ENCODE peak calls at places on chromosomes 13 and 19, in four cellular contexts. K, D, H and E are unnamed samples.

GRCh38 chr13:101523732-101524131 is 71.3 kb downstream of the ITGBL1 start:
- DNase-seq in K (peak), D (peak), H (no peak), E (no peak)

GRCh38 chr13:45473627-45474026 is 8.9 kb downstream of the COG3 start:
- DNase-seq in K (no peak), D (no peak), H (no peak), E (peak)

GRCh38 chr19:10872551-10873107 is 1.3 kb downstream of the CARM1 start:
- DNase-seq in K (peak), D (no peak), H (peak), E (no peak)

GRCh38 chr13:28983661-28984060 is 163.5 kb downstream of the MTUS2 start:
- DNase-seq in K (no peak), D (no peak), H (no peak), E (no peak)

GRCh38 chr19:39587496-39587895 is 14.8 kb upstream of the LGALS13 start:
- DNase-seq in K (no peak), D (no peak), H (no peak), E (no peak)

GRCh38 chr13:90445179-90445578 is 902.3 kb upstream of the MIR17HG start:
- DNase-seq in K (peak), D (peak), H (no peak), E (peak)

GRCh38 chr13:24671367-24672117 is 8.7 kb upstream of the ATP12A start:
- DNase-seq in K (peak), D (peak), H (no peak), E (peak)

GRCh38 chr19:1433119-1434039 is 4.8 kb upstream of the RPS15 start:
- DNase-seq in K (no peak), D (no peak), H (no peak), E (no peak)

GRCh38 chr13:98278068-98278619 is 101.1 kb upstream of the RNF113B start:
- DNase-seq in K (no peak), D (no peak), H (no peak), E (no peak)

GRCh38 chr19:50695251-50696064 is 24.1 kb downstream of the SHANK1 start:
- DNase-seq in K (peak), D (no peak), H (no peak), E (no peak)

GRCh38 chr13:39565036-39565949 is 37.7 kb downstream of the LHFPL6 start:
- DNase-seq in K (peak), D (peak), H (no peak), E (peak)

GRCh38 chr13:40668335-40668734 is 1.9 kb upstream of the FOXO1 start:
- DNase-seq in K (no peak), D (no peak), H (peak), E (peak)

GRCh38 chr19:51904331-51905165 is at the start of gene ZNF649:
- DNase-seq in K (peak), D (peak), H (peak), E (peak)

GRCh38 chr19:1860821-1861598 is 2.4 kb downstream of the KLF16 start:
- DNase-seq in K (no peak), D (no peak), H (no peak), E (no peak)

GRCh38 chr13:39036212-39036611 is 1.7 kb downstream of the PROSER1 start:
- DNase-seq in K (peak), D (no peak), H (peak), E (peak)

GRCh38 chr19:46713781-46714522 is 3.0 kb downstream of the PRKD2 start:
- DNase-seq in K (peak), D (peak), H (peak), E (peak)

GRCh38 chr13:65111223-65111622 is 2118.9 kb downstream of the PCDH9 start:
- DNase-seq in K (no peak), D (no peak), H (no peak), E (no peak)

GRCh38 chr13:34469212-34469983 is 472.7 kb upstream of the NBEA start:
- DNase-seq in K (no peak), D (no peak), H (no peak), E (peak)

GRCh38 chr19:21608571-21608970 is 103.2 kb downstream of the ZNF429 start:
- DNase-seq in K (no peak), D (no peak), H (no peak), E (no peak)

GRCh38 chr13:110920038-110920437 is 5.2 kb upstream of the ANKRD10 start:
- DNase-seq in K (no peak), D (no peak), H (no peak), E (no peak)

GRCh38 chr19:30049844-30050667 is 108.0 kb downstream of the URI1 start:
- DNase-seq in K (no peak), D (no peak), H (no peak), E (peak)

GRCh38 chr13:90238433-90238832 is 1109.1 kb upstream of the MIR17HG start:
- DNase-seq in K (no peak), D (no peak), H (no peak), E (peak)

GRCh38 chr13:21894091-21894490 is 223.2 kb downstream of the FGF9 start:
- DNase-seq in K (no peak), D (no peak), H (no peak), E (no peak)

GRCh38 chr13:113652404-113653263 is 5.4 kb downstream of the ATP4B start:
- DNase-seq in K (no peak), D (no peak), H (no peak), E (no peak)

GRCh38 chr19:41241859-41242258 is 22.3 kb upstream of the HNRNPUL1 start:
- DNase-seq in K (no peak), D (no peak), H (no peak), E (no peak)

GRCh38 chr19:58091251-58091995 is 6.6 kb downstream of the ZSCAN18 start:
- DNase-seq in K (no peak), D (no peak), H (no peak), E (no peak)

GRCh38 chr19:49200238-49200862 is 42.8 kb downstream of the TRPM4 start:
- DNase-seq in K (peak), D (no peak), H (no peak), E (peak)

GRCh38 chr19:16200776-16201391 is 3.2 kb downstream of the AP1M1 start:
- DNase-seq in K (no peak), D (no peak), H (no peak), E (no peak)

GRCh38 chr19:32176591-32176990 is 168.8 kb upstream of the ZNF507 start:
- DNase-seq in K (no peak), D (no peak), H (no peak), E (no peak)

GRCh38 chr13:33794576-33794975 is 23.4 kb upstream of the RFC3 start:
- DNase-seq in K (peak), D (no peak), H (no peak), E (peak)

GRCh38 chr13:37011002-37011401 is 10.4 kb downstream of the EXOSC8 start:
- DNase-seq in K (peak), D (no peak), H (no peak), E (no peak)

GRCh38 chr19:41187884-41188279 is 5.1 kb upstream of the CYP2S1 start:
- DNase-seq in K (no peak), D (no peak), H (no peak), E (no peak)

GRCh38 chr19:54478677-54479266 is 5.7 kb upstream of the CDC42EP5 start:
- DNase-seq in K (peak), D (no peak), H (no peak), E (peak)

GRCh38 chr13:112168771-112169170 is 101.8 kb downstream of the SOX1 start:
- DNase-seq in K (no peak), D (no peak), H (no peak), E (no peak)

GRCh38 chr13:60922526-60923231 is 493.0 kb downstream of the PCDH20 start:
- DNase-seq in K (no peak), D (no peak), H (no peak), E (no peak)

GRCh38 chr19:1655131-1655981 is 2.9 kb upstream of the TCF3 start:
- DNase-seq in K (no peak), D (no peak), H (no peak), E (no peak)